ENCODE peak calls at places on chromosomes 16 and 17, in nine cellular contexts. F, S, I, D, T, C, Q, Y and R are unnamed samples.

GRCh38 chr17:41645371-41646063 is 21.1 kb upstream of the KRT17 start:
- DNase-seq in D (no peak), T (no peak), I (no peak), Q (no peak), C (no peak), F (no peak), Y (no peak), S (no peak), R (no peak)

GRCh38 chr16:16143038-16143763 is 80.1 kb downstream of the ABCC6 start:
- DNase-seq in D (no peak), Q (peak; percentile 37), S (peak; percentile 17), Y (no peak), C (no peak), T (no peak), I (no peak), F (no peak), R (no peak)

GRCh38 chr16:58222532-58223316 is 24.8 kb upstream of the CSNK2A2 start:
- DNase-seq in Q (no peak), C (no peak), D (no peak), S (no peak), I (no peak), Y (no peak), F (no peak), T (no peak), R (no peak)

GRCh38 chr17:77304051-77304745 is 163.4 kb downstream of the SEC14L1 start:
- DNase-seq in D (no peak), Q (no peak), Y (no peak), C (no peak), T (no peak), S (no peak), I (no peak), F (no peak), R (no peak)

GRCh38 chr16:7679899-7680298 is 347.3 kb downstream of the RBFOX1 start:
- DNase-seq in S (no peak), Q (no peak), I (no peak), Y (no peak), F (no peak), D (no peak), T (no peak), C (no peak), R (no peak)

GRCh38 chr16:2585651-2586081 is 47.8 kb downstream of the PDPK1 start:
- DNase-seq in C (no peak), Q (no peak), D (no peak), I (no peak), S (no peak), F (no peak), T (no peak), Y (peak; percentile 40), R (peak; percentile 50)

GRCh38 chr17:80871341-80871740 is 120.3 kb upstream of the CHMP6 start:
- DNase-seq in F (no peak), Q (no peak), T (no peak), Y (no peak), I (no peak), D (peak; percentile 16), C (no peak), S (no peak), R (no peak)

GRCh38 chr16:67393790-67394270 is 532 bp upstream of the TPPP3 start:
- DNase-seq in D (no peak), C (no peak), T (no peak), F (no peak), Y (no peak), I (no peak), S (no peak), Q (no peak), R (no peak)

GRCh38 chr17:33262724-33263123 is 30.4 kb downstream of the ASIC2 start:
- DNase-seq in Y (no peak), D (no peak), T (no peak), C (no peak), F (no peak), Q (no peak), I (no peak), S (no peak), R (no peak)

GRCh38 chr17:44358066-44358465 is 5.6 kb downstream of the FAM171A2 start:
- DNase-seq in F (no peak), S (no peak), I (no peak), Q (no peak), T (no peak), Y (no peak), D (no peak), C (no peak), R (no peak)

GRCh38 chr17:7883781-7884386 is 4.7 kb upstream of the CHD3 start:
- DNase-seq in C (no peak), I (no peak), Q (no peak), F (no peak), T (no peak), Y (peak; percentile 49), S (peak; percentile 48), D (no peak), R (no peak)

GRCh38 chr17:2755941-2756724 is 6.7 kb upstream of the CCDC92B start:
- DNase-seq in Q (peak; percentile 86), C (no peak), S (no peak), I (no peak), D (no peak), Y (no peak), T (no peak), F (no peak), R (no peak)

DNA sequence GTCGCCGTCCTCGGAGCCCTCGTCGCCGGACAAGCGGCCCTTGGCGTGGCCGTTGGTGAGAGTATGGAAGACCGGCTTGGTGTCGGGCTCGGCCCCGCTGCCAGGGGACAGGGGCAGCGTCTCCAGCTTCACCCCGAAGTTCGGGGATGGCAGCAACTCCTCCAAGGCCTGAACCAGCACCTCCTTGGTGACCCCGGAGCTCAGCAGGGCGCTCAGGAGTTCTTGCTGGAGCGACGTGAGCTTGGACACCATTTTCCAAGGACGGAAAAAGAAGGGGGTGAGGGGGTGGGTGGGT is 279 bp downstream of the HNF1B start:
- DNase-seq in S (no peak), F (no peak), Q (no peak), C (no peak), I (no peak), D (no peak), T (no peak), Y (no peak), R (no peak)
- H3K27ac ChIP-seq in S (no peak overlapping the region), F (no peak overlapping the region), Q (no peak overlapping the region), C (peak overlapping the region; percentile 69), I (no peak overlapping the region), D (no peak overlapping the region), T (peak overlapping the region; percentile 77), Y (no peak overlapping the region), R (peak overlapping the region; percentile 81)

DNA sequence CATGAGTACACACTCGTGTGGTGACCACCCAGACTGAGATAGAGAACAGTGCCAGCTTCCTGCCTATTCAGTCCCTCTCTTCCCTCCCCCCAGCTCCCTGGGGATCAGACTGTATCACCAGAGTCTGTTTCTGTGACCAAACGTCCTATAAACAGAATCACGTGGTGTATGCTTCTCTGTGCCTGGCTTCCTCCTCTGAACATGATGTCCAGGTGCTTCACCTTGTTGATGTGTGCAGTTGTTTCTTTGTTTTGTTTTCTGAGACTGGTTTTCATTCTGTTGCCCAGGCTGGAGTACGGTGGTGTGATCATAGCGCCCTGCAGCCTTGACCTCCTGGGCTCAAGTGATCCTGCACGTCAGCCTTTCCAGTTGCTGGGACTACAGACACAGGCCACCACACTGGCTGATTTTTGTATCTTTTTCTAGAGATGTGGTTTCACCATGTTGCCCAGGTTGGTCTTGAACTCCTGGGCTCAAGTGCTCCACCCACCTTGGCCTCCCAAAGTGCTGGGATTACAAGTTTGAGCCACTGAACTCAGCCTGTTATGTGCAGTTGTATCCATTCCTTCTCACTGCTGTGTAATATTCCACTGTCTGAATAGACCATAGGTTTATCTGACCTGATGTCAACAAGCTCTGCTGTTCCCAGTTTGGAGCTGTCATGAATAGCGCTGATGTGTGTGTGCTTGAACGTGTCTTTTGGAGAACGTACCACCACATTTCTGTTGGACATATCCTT is 28.9 kb upstream of the PRM1 start:
- DNase-seq in Q (no peak), Y (no peak), D (no peak), C (no peak), S (peak; percentile 39), I (no peak), T (no peak), F (no peak), R (no peak)
- H3K27ac ChIP-seq in Q (no peak overlapping the region), Y (no peak overlapping the region), D (no peak overlapping the region), C (no peak overlapping the region), S (no peak overlapping the region), I (no peak overlapping the region), T (no peak overlapping the region), F (no peak overlapping the region), R (no peak overlapping the region)

GRCh38 chr17:61947367-61948078 is 19.7 kb upstream of the INTS2 start:
- DNase-seq in T (no peak), Y (no peak), C (no peak), Q (no peak), I (no peak), F (no peak), D (no peak), S (no peak), R (no peak)

GRCh38 chr17:61946359-61946758 is 18.6 kb upstream of the INTS2 start:
- DNase-seq in C (no peak), Q (no peak), F (no peak), S (no peak), D (no peak), Y (no peak), I (no peak), T (no peak), R (no peak)

GRCh38 chr17:61943117-61943516 is 15.3 kb upstream of the INTS2 start:
- DNase-seq in F (no peak), D (no peak), I (no peak), S (no peak), Q (no peak), T (no peak), C (no peak), Y (no peak), R (no peak)

DNA sequence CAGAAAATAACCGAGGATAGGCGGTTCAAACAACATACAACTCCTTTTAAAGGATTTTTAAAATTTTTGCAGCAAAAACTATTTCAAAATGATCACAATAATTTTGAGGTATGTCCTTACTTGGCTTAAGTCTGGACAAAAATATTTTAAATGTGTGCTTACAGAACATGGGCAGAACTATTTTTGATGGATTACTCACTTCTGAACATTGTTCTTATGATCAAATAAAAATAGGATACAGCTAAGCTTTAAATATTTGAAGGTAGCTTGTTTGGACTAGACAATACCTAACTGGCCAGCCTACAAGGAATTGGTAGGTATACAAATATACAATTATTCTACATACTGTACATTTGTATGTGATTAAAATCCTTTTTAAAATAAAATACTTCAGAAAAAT is 14.3 kb upstream of the INTS2 start:
- DNase-seq in T (no peak), C (no peak), Y (no peak), F (no peak), D (no peak), S (no peak), Q (no peak), I (no peak), R (no peak)
- H3K27ac ChIP-seq in T (no peak overlapping the region), C (no peak overlapping the region), Y (no peak overlapping the region), F (no peak overlapping the region), D (no peak overlapping the region), S (no peak overlapping the region), Q (no peak overlapping the region), I (no peak overlapping the region), R (no peak overlapping the region)

DNA sequence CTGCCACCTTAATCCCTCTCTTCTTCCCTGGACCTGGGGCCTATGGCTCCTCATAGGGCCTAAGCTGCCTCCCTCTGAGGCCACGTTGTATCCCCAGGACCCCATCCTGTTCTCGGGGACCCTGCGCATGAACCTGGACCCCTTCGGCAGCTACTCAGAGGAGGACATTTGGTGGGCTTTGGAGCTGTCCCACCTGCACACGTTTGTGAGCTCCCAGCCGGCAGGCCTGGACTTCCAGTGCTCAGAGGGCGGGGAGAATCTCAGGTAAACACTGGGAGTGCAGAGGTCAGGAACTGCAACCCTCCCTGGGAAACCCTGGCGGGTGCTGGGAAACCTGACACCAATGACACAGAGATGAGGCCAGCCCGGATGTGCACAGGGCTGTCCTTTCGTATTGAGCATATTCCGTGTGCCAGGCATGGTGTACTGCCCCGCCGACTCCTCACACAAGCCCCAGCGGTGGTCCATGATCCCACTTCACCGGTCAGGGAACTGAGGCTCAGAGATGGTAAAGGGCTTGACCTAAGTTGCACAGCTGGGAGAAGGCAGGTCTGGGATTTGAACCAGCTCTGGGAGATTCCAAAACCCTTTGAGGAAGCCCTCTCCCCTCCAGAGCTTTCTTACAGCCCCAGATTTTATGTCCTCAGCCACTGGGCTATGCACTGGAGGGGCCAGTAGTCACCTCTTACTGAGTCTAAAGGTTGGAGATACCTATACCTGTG is 22.9 kb downstream of the ANKRD40 start:
- DNase-seq in T (no peak), S (no peak), D (no peak), Y (no peak), I (no peak), F (no peak), Q (peak; percentile 33), C (peak; percentile 91), R (peak; percentile 37)
- H3K27ac ChIP-seq in T (no peak overlapping the region), S (no peak overlapping the region), D (no peak overlapping the region), Y (no peak overlapping the region), I (no peak overlapping the region), F (no peak overlapping the region), Q (peak overlapping the region; percentile 48), C (peak overlapping the region; percentile 92), R (no peak overlapping the region)